ENCODE peak calls at places on chromosomes 3 and 15, in eight cellular contexts. One of them, this sample, is unnamed.

GRCh38 chr15:80949756-80950155 is 39.9 kb downstream of the MESD start:
- DNase-seq in OCI-LY7: no peak
- DNase-seq in pancreas: peak
- DNase-seq in PC-9: no peak
- DNase-seq in cardiac muscle cell: no peak
- DNase-seq in foreskin keratinocyte: no peak
- DNase-seq in heart right ventricle: no peak
- DNase-seq in adrenal gland: no peak
- DNase-seq in this sample: peak

GRCh38 chr3:117278424-117279190 is 569.0 kb downstream of the TUSC7 start:
- DNase-seq in PC-9: no peak
- DNase-seq in cardiac muscle cell: peak
- DNase-seq in heart right ventricle: no peak
- DNase-seq in OCI-LY7: no peak
- DNase-seq in pancreas: peak
- DNase-seq in adrenal gland: peak
- DNase-seq in foreskin keratinocyte: peak
- DNase-seq in this sample: no peak

GRCh38 chr3:180802837-180803236 is 109.6 kb upstream of the FXR1 start:
- DNase-seq in pancreas: no peak
- DNase-seq in heart right ventricle: no peak
- DNase-seq in OCI-LY7: peak
- DNase-seq in adrenal gland: no peak
- DNase-seq in cardiac muscle cell: peak
- DNase-seq in PC-9: no peak
- DNase-seq in foreskin keratinocyte: peak
- DNase-seq in this sample: no peak

GRCh38 chr15:28954466-28955159 is 68.8 kb downstream of the APBA2 start:
- DNase-seq in PC-9: no peak
- DNase-seq in cardiac muscle cell: no peak
- DNase-seq in OCI-LY7: no peak
- DNase-seq in heart right ventricle: no peak
- DNase-seq in pancreas: peak
- DNase-seq in adrenal gland: no peak
- DNase-seq in foreskin keratinocyte: no peak
- DNase-seq in this sample: no peak

GRCh38 chr15:25175033-25175788 is 220.4 kb downstream of the SNRPN start:
- DNase-seq in adrenal gland: no peak
- DNase-seq in heart right ventricle: no peak
- DNase-seq in PC-9: no peak
- DNase-seq in foreskin keratinocyte: no peak
- DNase-seq in OCI-LY7: no peak
- DNase-seq in pancreas: peak
- DNase-seq in cardiac muscle cell: no peak
- DNase-seq in this sample: peak

GRCh38 chr3:169686874-169687273 is 23.4 kb upstream of the MECOM start:
- DNase-seq in OCI-LY7: no peak
- DNase-seq in adrenal gland: no peak
- DNase-seq in PC-9: no peak
- DNase-seq in foreskin keratinocyte: no peak
- DNase-seq in heart right ventricle: no peak
- DNase-seq in pancreas: no peak
- DNase-seq in cardiac muscle cell: no peak
- DNase-seq in this sample: no peak

GRCh38 chr15:72116680-72117447 is 1.1 kb downstream of the MYO9A start:
- DNase-seq in foreskin keratinocyte: peak
- DNase-seq in pancreas: no peak
- DNase-seq in heart right ventricle: peak
- DNase-seq in cardiac muscle cell: peak
- DNase-seq in OCI-LY7: peak
- DNase-seq in PC-9: peak
- DNase-seq in adrenal gland: peak
- DNase-seq in this sample: peak

GRCh38 chr3:138898301-138898700 is 48.6 kb downstream of the FOXL2 start:
- DNase-seq in cardiac muscle cell: peak
- DNase-seq in pancreas: no peak
- DNase-seq in OCI-LY7: no peak
- DNase-seq in adrenal gland: no peak
- DNase-seq in heart right ventricle: peak
- DNase-seq in foreskin keratinocyte: no peak
- DNase-seq in PC-9: peak
- DNase-seq in this sample: no peak

GRCh38 chr3:71203727-71204488 is 379.6 kb downstream of the FOXP1 start:
- DNase-seq in PC-9: no peak
- DNase-seq in foreskin keratinocyte: no peak
- DNase-seq in adrenal gland: no peak
- DNase-seq in heart right ventricle: no peak
- DNase-seq in pancreas: no peak
- DNase-seq in cardiac muscle cell: no peak
- DNase-seq in OCI-LY7: no peak
- DNase-seq in this sample: no peak

GRCh38 chr3:171404376-171404982 is 55.7 kb downstream of the TNIK start:
- DNase-seq in OCI-LY7: no peak
- DNase-seq in heart right ventricle: no peak
- DNase-seq in foreskin keratinocyte: no peak
- DNase-seq in pancreas: no peak
- DNase-seq in cardiac muscle cell: peak
- DNase-seq in PC-9: peak
- DNase-seq in adrenal gland: no peak
- DNase-seq in this sample: no peak

GRCh38 chr3:20857636-20858035 is 671.6 kb upstream of the SGO1 start:
- DNase-seq in pancreas: no peak
- DNase-seq in foreskin keratinocyte: no peak
- DNase-seq in cardiac muscle cell: no peak
- DNase-seq in adrenal gland: no peak
- DNase-seq in PC-9: no peak
- DNase-seq in heart right ventricle: no peak
- DNase-seq in OCI-LY7: no peak
- DNase-seq in this sample: no peak

GRCh38 chr3:196499807-196500524 is 3.6 kb downstream of the RNF168 start:
- DNase-seq in cardiac muscle cell: no peak
- DNase-seq in PC-9: no peak
- DNase-seq in adrenal gland: no peak
- DNase-seq in OCI-LY7: no peak
- DNase-seq in pancreas: no peak
- DNase-seq in heart right ventricle: no peak
- DNase-seq in foreskin keratinocyte: no peak
- DNase-seq in this sample: no peak

GRCh38 chr15:91135201-91136130 is 35.4 kb downstream of the SV2B start:
- DNase-seq in cardiac muscle cell: no peak
- DNase-seq in heart right ventricle: no peak
- DNase-seq in OCI-LY7: no peak
- DNase-seq in adrenal gland: no peak
- DNase-seq in PC-9: no peak
- DNase-seq in pancreas: no peak
- DNase-seq in foreskin keratinocyte: no peak
- DNase-seq in this sample: no peak

GRCh38 chr3:53544357-53544756 is 49.9 kb downstream of the CACNA1D start:
- DNase-seq in heart right ventricle: no peak
- DNase-seq in pancreas: no peak
- DNase-seq in adrenal gland: no peak
- DNase-seq in OCI-LY7: no peak
- DNase-seq in foreskin keratinocyte: peak
- DNase-seq in cardiac muscle cell: no peak
- DNase-seq in PC-9: no peak
- DNase-seq in this sample: no peak

GRCh38 chr15:71921191-71921590 is 110.8 kb downstream of the NR2E3 start:
- DNase-seq in heart right ventricle: no peak
- DNase-seq in adrenal gland: no peak
- DNase-seq in pancreas: no peak
- DNase-seq in cardiac muscle cell: no peak
- DNase-seq in foreskin keratinocyte: peak
- DNase-seq in PC-9: no peak
- DNase-seq in OCI-LY7: no peak
- DNase-seq in this sample: no peak

GRCh38 chr3:143036557-143036956 is 35.2 kb downstream of the U2SURP start:
- DNase-seq in cardiac muscle cell: no peak
- DNase-seq in heart right ventricle: no peak
- DNase-seq in adrenal gland: no peak
- DNase-seq in OCI-LY7: no peak
- DNase-seq in pancreas: no peak
- DNase-seq in foreskin keratinocyte: no peak
- DNase-seq in PC-9: no peak
- DNase-seq in this sample: no peak

GRCh38 chr3:143041901-143042300 is 40.5 kb downstream of the U2SURP start:
- DNase-seq in pancreas: no peak
- DNase-seq in adrenal gland: no peak
- DNase-seq in heart right ventricle: no peak
- DNase-seq in OCI-LY7: no peak
- DNase-seq in foreskin keratinocyte: no peak
- DNase-seq in PC-9: no peak
- DNase-seq in cardiac muscle cell: no peak
- DNase-seq in this sample: no peak

GRCh38 chr3:143037867-143038266 is 36.5 kb downstream of the U2SURP start:
- DNase-seq in foreskin keratinocyte: no peak
- DNase-seq in pancreas: no peak
- DNase-seq in OCI-LY7: no peak
- DNase-seq in heart right ventricle: no peak
- DNase-seq in adrenal gland: no peak
- DNase-seq in cardiac muscle cell: no peak
- DNase-seq in PC-9: no peak
- DNase-seq in this sample: no peak

GRCh38 chr3:143035466-143036214 is 34.3 kb downstream of the U2SURP start:
- DNase-seq in PC-9: peak
- DNase-seq in heart right ventricle: no peak
- DNase-seq in cardiac muscle cell: peak
- DNase-seq in OCI-LY7: no peak
- DNase-seq in adrenal gland: no peak
- DNase-seq in foreskin keratinocyte: no peak
- DNase-seq in pancreas: no peak
- DNase-seq in this sample: no peak

GRCh38 chr3:143040264-143040879 is 39.0 kb downstream of the U2SURP start:
- DNase-seq in OCI-LY7: peak
- DNase-seq in adrenal gland: no peak
- DNase-seq in cardiac muscle cell: peak
- DNase-seq in PC-9: peak
- DNase-seq in foreskin keratinocyte: no peak
- DNase-seq in heart right ventricle: no peak
- DNase-seq in pancreas: no peak
- DNase-seq in this sample: no peak
- TF ChIP-seq CTCF in OCI-LY7: peak
- TF ChIP-seq CTCF in adrenal gland: peak
- TF ChIP-seq CTCF in cardiac muscle cell: peak
- TF ChIP-seq CTCF in PC-9: peak
- TF ChIP-seq CTCF in foreskin keratinocyte: peak
- TF ChIP-seq CTCF in heart right ventricle: peak
- TF ChIP-seq CTCF in pancreas: no peak
- TF ChIP-seq CTCF in this sample: peak

GRCh38 chr3:11719406-11720219 is 75.9 kb upstream of the VGLL4 start:
- DNase-seq in adrenal gland: peak
- DNase-seq in PC-9: peak
- DNase-seq in cardiac muscle cell: peak
- DNase-seq in foreskin keratinocyte: peak
- DNase-seq in heart right ventricle: peak
- DNase-seq in OCI-LY7: peak
- DNase-seq in pancreas: peak
- DNase-seq in this sample: no peak

GRCh38 chr3:11718582-11719405 is 75.1 kb upstream of the VGLL4 start:
- DNase-seq in cardiac muscle cell: peak
- DNase-seq in heart right ventricle: peak
- DNase-seq in foreskin keratinocyte: no peak
- DNase-seq in adrenal gland: peak
- DNase-seq in PC-9: no peak
- DNase-seq in OCI-LY7: peak
- DNase-seq in pancreas: peak
- DNase-seq in this sample: peak

GRCh38 chr3:11717301-11717700 is 73.6 kb upstream of the VGLL4 start:
- DNase-seq in heart right ventricle: no peak
- DNase-seq in pancreas: no peak
- DNase-seq in adrenal gland: no peak
- DNase-seq in OCI-LY7: no peak
- DNase-seq in foreskin keratinocyte: no peak
- DNase-seq in cardiac muscle cell: peak
- DNase-seq in PC-9: no peak
- DNase-seq in this sample: no peak

GRCh38 chr3:11717768-11718581 is 74.3 kb upstream of the VGLL4 start:
- DNase-seq in OCI-LY7: peak
- DNase-seq in foreskin keratinocyte: no peak
- DNase-seq in heart right ventricle: peak
- DNase-seq in pancreas: no peak
- DNase-seq in PC-9: no peak
- DNase-seq in cardiac muscle cell: peak
- DNase-seq in adrenal gland: no peak
- DNase-seq in this sample: no peak

GRCh38 chr3:11716576-11717250 is 73.0 kb upstream of the VGLL4 start:
- DNase-seq in foreskin keratinocyte: no peak
- DNase-seq in heart right ventricle: no peak
- DNase-seq in adrenal gland: no peak
- DNase-seq in OCI-LY7: no peak
- DNase-seq in PC-9: no peak
- DNase-seq in pancreas: no peak
- DNase-seq in cardiac muscle cell: peak
- DNase-seq in this sample: no peak
- H3K27ac ChIP-seq in foreskin keratinocyte: peak
- H3K27ac ChIP-seq in heart right ventricle: no peak
- H3K27ac ChIP-seq in adrenal gland: no peak
- H3K27ac ChIP-seq in OCI-LY7: no peak
- H3K27ac ChIP-seq in PC-9: peak
- H3K27ac ChIP-seq in pancreas: no peak
- H3K27ac ChIP-seq in cardiac muscle cell: no peak
- H3K27ac ChIP-seq in this sample: peak

DNA sequence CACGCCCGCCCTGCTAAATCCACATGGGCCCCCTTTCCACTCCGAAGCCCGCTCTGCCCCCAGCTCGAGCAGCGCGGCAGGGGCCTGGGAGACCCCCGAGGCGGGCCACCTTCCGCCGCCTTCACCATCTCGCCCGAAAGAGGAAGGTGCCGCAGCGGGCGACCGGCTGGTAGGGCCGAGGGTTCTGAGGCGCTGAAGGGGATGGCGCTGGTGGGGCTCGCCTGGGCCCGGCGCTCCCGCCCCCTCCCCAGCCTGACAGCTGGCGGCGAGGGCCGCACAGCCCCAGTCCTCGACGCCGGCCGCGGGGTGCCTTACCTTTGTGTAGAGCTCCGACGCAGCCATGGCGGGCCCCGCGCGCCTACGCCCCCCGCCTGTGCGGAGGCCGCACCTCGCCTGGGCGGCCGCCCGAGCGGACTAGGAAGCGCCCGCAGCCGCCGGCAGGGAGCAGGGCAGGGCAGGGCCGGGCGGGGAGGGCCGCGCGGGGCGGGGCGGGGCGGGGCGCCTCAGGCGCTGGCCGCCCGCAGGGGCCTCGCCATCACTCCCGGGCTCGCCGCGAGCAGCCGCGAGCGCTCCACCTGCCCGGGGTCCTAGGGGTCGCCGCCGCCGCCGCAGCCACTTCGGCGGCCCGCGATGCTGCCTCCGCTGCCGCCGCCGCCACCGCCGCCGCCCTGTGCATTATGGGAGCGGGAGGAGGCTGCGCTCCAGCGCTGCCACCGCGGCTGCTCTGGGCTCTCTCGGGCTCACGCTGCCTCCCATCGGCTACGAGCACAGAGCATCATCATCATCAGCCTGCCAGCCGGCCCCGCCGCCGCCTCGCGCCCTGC is at the start of gene MYO5A:
- DNase-seq in PC-9: no peak
- DNase-seq in pancreas: peak
- DNase-seq in adrenal gland: peak
- DNase-seq in OCI-LY7: peak
- DNase-seq in cardiac muscle cell: peak
- DNase-seq in foreskin keratinocyte: no peak
- DNase-seq in heart right ventricle: peak
- DNase-seq in this sample: peak
- TF ChIP-seq CTCF in PC-9: no peak
- TF ChIP-seq CTCF in pancreas: no peak
- TF ChIP-seq CTCF in adrenal gland: no peak
- TF ChIP-seq CTCF in OCI-LY7: peak
- TF ChIP-seq CTCF in cardiac muscle cell: peak
- TF ChIP-seq CTCF in foreskin keratinocyte: peak
- TF ChIP-seq CTCF in heart right ventricle: peak
- TF ChIP-seq CTCF in this sample: peak

GRCh38 chr15:70299931-70300858 is 202.5 kb upstream of the TLE3 start:
- DNase-seq in adrenal gland: no peak
- DNase-seq in pancreas: no peak
- DNase-seq in cardiac muscle cell: no peak
- DNase-seq in heart right ventricle: no peak
- DNase-seq in PC-9: no peak
- DNase-seq in foreskin keratinocyte: no peak
- DNase-seq in OCI-LY7: peak
- DNase-seq in this sample: no peak
- H3K27ac ChIP-seq in adrenal gland: no peak
- H3K27ac ChIP-seq in pancreas: no peak
- H3K27ac ChIP-seq in cardiac muscle cell: no peak
- H3K27ac ChIP-seq in heart right ventricle: no peak
- H3K27ac ChIP-seq in PC-9: no peak
- H3K27ac ChIP-seq in foreskin keratinocyte: no peak
- H3K27ac ChIP-seq in OCI-LY7: no peak
- H3K27ac ChIP-seq in this sample: no peak